ENCODE peak calls at places on chromosome 15, in nine cellular contexts. One of them, this sample, is unnamed.

GRCh38 chr15:78308422-78309021 is 9.1 kb upstream of the SKIC8 start:
- DNase-seq in GM19239: peak; percentile 48
- DNase-seq in RPMI8226: peak; percentile 65
- DNase-seq in progenitor cell of endocrine pancreas: peak; percentile 83
- DNase-seq in Caco-2: peak; percentile 83
- DNase-seq in pulmonary artery endothelial cell: peak; percentile 19
- DNase-seq in fibroblast of mammary gland: peak; percentile 57
- DNase-seq in GM20000: peak; percentile 75
- DNase-seq in activated CD4-positive, alpha-beta T cell treated with anti-CD3 and anti-CD28 coated beads, Interleukin-2, amount 10 ng/mL, durations not matched to agents 7 days and 5 days: peak; percentile 61
- DNase-seq in this sample: peak; percentile 40

GRCh38 chr15:95972136-95972553 is 358.4 kb upstream of the NR2F2 start:
- DNase-seq in fibroblast of mammary gland: peak; percentile 89
- DNase-seq in GM19239: no peak
- DNase-seq in RPMI8226: no peak
- DNase-seq in progenitor cell of endocrine pancreas: no peak
- DNase-seq in Caco-2: no peak
- DNase-seq in activated CD4-positive, alpha-beta T cell treated with anti-CD3 and anti-CD28 coated beads, Interleukin-2, amount 10 ng/mL, durations not matched to agents 7 days and 5 days: no peak
- DNase-seq in pulmonary artery endothelial cell: no peak
- DNase-seq in GM20000: no peak
- DNase-seq in this sample: peak; percentile 7

GRCh38 chr15:70240082-70240481 is 142.4 kb upstream of the TLE3 start:
- DNase-seq in fibroblast of mammary gland: no peak
- DNase-seq in Caco-2: no peak
- DNase-seq in RPMI8226: peak; percentile 36
- DNase-seq in activated CD4-positive, alpha-beta T cell treated with anti-CD3 and anti-CD28 coated beads, Interleukin-2, amount 10 ng/mL, durations not matched to agents 7 days and 5 days: no peak
- DNase-seq in progenitor cell of endocrine pancreas: no peak
- DNase-seq in pulmonary artery endothelial cell: no peak
- DNase-seq in GM20000: peak; percentile 75
- DNase-seq in GM19239: no peak
- DNase-seq in this sample: no peak

GRCh38 chr15:70036585-70037343 is 61.0 kb downstream of the TLE3 start:
- DNase-seq in RPMI8226: peak; percentile 100
- DNase-seq in pulmonary artery endothelial cell: no peak
- DNase-seq in activated CD4-positive, alpha-beta T cell treated with anti-CD3 and anti-CD28 coated beads, Interleukin-2, amount 10 ng/mL, durations not matched to agents 7 days and 5 days: no peak
- DNase-seq in GM19239: peak; percentile 90
- DNase-seq in fibroblast of mammary gland: no peak
- DNase-seq in progenitor cell of endocrine pancreas: no peak
- DNase-seq in GM20000: peak; percentile 89
- DNase-seq in Caco-2: no peak
- DNase-seq in this sample: no peak

GRCh38 chr15:48962662-48963523 is 826 bp downstream of the SHC4 start:
- DNase-seq in activated CD4-positive, alpha-beta T cell treated with anti-CD3 and anti-CD28 coated beads, Interleukin-2, amount 10 ng/mL, durations not matched to agents 7 days and 5 days: no peak
- DNase-seq in fibroblast of mammary gland: peak; percentile 48
- DNase-seq in pulmonary artery endothelial cell: no peak
- DNase-seq in GM19239: no peak
- DNase-seq in RPMI8226: no peak
- DNase-seq in GM20000: no peak
- DNase-seq in progenitor cell of endocrine pancreas: no peak
- DNase-seq in Caco-2: no peak
- DNase-seq in this sample: peak; percentile 30

GRCh38 chr15:60798821-60799220 is 319.9 kb upstream of the ICE2 start:
- DNase-seq in activated CD4-positive, alpha-beta T cell treated with anti-CD3 and anti-CD28 coated beads, Interleukin-2, amount 10 ng/mL, durations not matched to agents 7 days and 5 days: no peak
- DNase-seq in pulmonary artery endothelial cell: no peak
- DNase-seq in RPMI8226: no peak
- DNase-seq in Caco-2: no peak
- DNase-seq in GM20000: peak; percentile 43
- DNase-seq in progenitor cell of endocrine pancreas: no peak
- DNase-seq in GM19239: no peak
- DNase-seq in fibroblast of mammary gland: peak; percentile 95
- DNase-seq in this sample: peak; percentile 22

GRCh38 chr15:88493811-88494210 is 26.3 kb downstream of the MRPS11 start:
- DNase-seq in GM20000: no peak
- DNase-seq in GM19239: no peak
- DNase-seq in fibroblast of mammary gland: no peak
- DNase-seq in activated CD4-positive, alpha-beta T cell treated with anti-CD3 and anti-CD28 coated beads, Interleukin-2, amount 10 ng/mL, durations not matched to agents 7 days and 5 days: no peak
- DNase-seq in RPMI8226: no peak
- DNase-seq in pulmonary artery endothelial cell: no peak
- DNase-seq in progenitor cell of endocrine pancreas: no peak
- DNase-seq in Caco-2: no peak
- DNase-seq in this sample: no peak

GRCh38 chr15:75921732-75922703 is 18.3 kb downstream of the FBXO22 start:
- DNase-seq in pulmonary artery endothelial cell: peak; percentile 44
- DNase-seq in activated CD4-positive, alpha-beta T cell treated with anti-CD3 and anti-CD28 coated beads, Interleukin-2, amount 10 ng/mL, durations not matched to agents 7 days and 5 days: peak; percentile 44
- DNase-seq in GM20000: no peak
- DNase-seq in GM19239: no peak
- DNase-seq in RPMI8226: peak; percentile 56
- DNase-seq in Caco-2: peak; percentile 62
- DNase-seq in fibroblast of mammary gland: peak; percentile 94
- DNase-seq in progenitor cell of endocrine pancreas: no peak
- DNase-seq in this sample: no peak

GRCh38 chr15:37016287-37016686 is 84.1 kb downstream of the MEIS2 start:
- DNase-seq in GM19239: no peak
- DNase-seq in RPMI8226: no peak
- DNase-seq in Caco-2: no peak
- DNase-seq in pulmonary artery endothelial cell: no peak
- DNase-seq in fibroblast of mammary gland: peak; percentile 97
- DNase-seq in progenitor cell of endocrine pancreas: no peak
- DNase-seq in activated CD4-positive, alpha-beta T cell treated with anti-CD3 and anti-CD28 coated beads, Interleukin-2, amount 10 ng/mL, durations not matched to agents 7 days and 5 days: no peak
- DNase-seq in GM20000: no peak
- DNase-seq in this sample: no peak

GRCh38 chr15:91784973-91785709 is 68.4 kb upstream of the SLCO3A1 start:
- DNase-seq in pulmonary artery endothelial cell: no peak
- DNase-seq in GM20000: no peak
- DNase-seq in progenitor cell of endocrine pancreas: no peak
- DNase-seq in GM19239: no peak
- DNase-seq in RPMI8226: peak; percentile 7
- DNase-seq in Caco-2: no peak
- DNase-seq in activated CD4-positive, alpha-beta T cell treated with anti-CD3 and anti-CD28 coated beads, Interleukin-2, amount 10 ng/mL, durations not matched to agents 7 days and 5 days: no peak
- DNase-seq in fibroblast of mammary gland: no peak
- DNase-seq in this sample: no peak

GRCh38 chr15:38010390-38010789 is 76.0 kb downstream of the TMCO5A start:
- DNase-seq in GM20000: no peak
- DNase-seq in Caco-2: no peak
- DNase-seq in pulmonary artery endothelial cell: no peak
- DNase-seq in activated CD4-positive, alpha-beta T cell treated with anti-CD3 and anti-CD28 coated beads, Interleukin-2, amount 10 ng/mL, durations not matched to agents 7 days and 5 days: no peak
- DNase-seq in RPMI8226: no peak
- DNase-seq in GM19239: no peak
- DNase-seq in progenitor cell of endocrine pancreas: no peak
- DNase-seq in fibroblast of mammary gland: peak; percentile 33
- DNase-seq in this sample: no peak

GRCh38 chr15:80151576-80151975 is 1.2 kb upstream of the FAH start:
- DNase-seq in Caco-2: no peak
- DNase-seq in GM20000: no peak
- DNase-seq in pulmonary artery endothelial cell: no peak
- DNase-seq in activated CD4-positive, alpha-beta T cell treated with anti-CD3 and anti-CD28 coated beads, Interleukin-2, amount 10 ng/mL, durations not matched to agents 7 days and 5 days: no peak
- DNase-seq in fibroblast of mammary gland: no peak
- DNase-seq in progenitor cell of endocrine pancreas: no peak
- DNase-seq in RPMI8226: no peak
- DNase-seq in GM19239: no peak
- DNase-seq in this sample: no peak

This sample was measured in brain pericyte.